ENCODE peak calls at places on chromosome 9, in seven cellular contexts. S, L, X, Y, Z, P and N are unnamed samples.

GRCh38 chr9:71472400-71472799 is 295.9 kb downstream of the CEMIP2 start:
- DNase-seq in L (no peak), P (no peak), Z (no peak), X (no peak), Y (no peak), S (no peak), N (no peak)

GRCh38 chr9:36517131-36517530 is 55.6 kb upstream of the MELK start:
- DNase-seq in L (no peak), Z (no peak), P (no peak), Y (no peak), X (no peak), S (no peak), N (no peak)

GRCh38 chr9:115591584-115591984 is 473.6 kb upstream of the TNC start:
- DNase-seq in Z (peak), L (no peak), X (peak), P (peak), S (no peak), Y (peak), N (peak)

GRCh38 chr9:76564300-76564699 is 105.3 kb downstream of the GCNT1 start:
- DNase-seq in Y (no peak), L (no peak), X (peak), S (no peak), Z (no peak), P (no peak), N (no peak)

GRCh38 chr9:138051586-138052321 is 174.2 kb downstream of the CACNA1B start:
- DNase-seq in X (no peak), S (no peak), P (no peak), Y (no peak), Z (peak), L (no peak), N (no peak)

GRCh38 chr9:126756876-126757415 is 47.9 kb upstream of the ZBTB43 start:
- DNase-seq in S (no peak), Y (no peak), L (no peak), X (no peak), P (no peak), Z (no peak), N (no peak)

GRCh38 chr9:96274939-96275338 is 27.0 kb downstream of the HSD17B3 start:
- DNase-seq in L (no peak), Y (no peak), S (no peak), Z (no peak), X (no peak), P (no peak), N (no peak)

GRCh38 chr9:137439158-137439714 is 1.9 kb downstream of the ENTPD8 start:
- DNase-seq in L (no peak), Z (no peak), Y (no peak), X (no peak), P (no peak), S (peak), N (no peak)

GRCh38 chr9:130639119-130639485 is 25.3 kb upstream of the PRDM12 start:
- DNase-seq in Z (no peak), Y (peak), X (no peak), S (no peak), P (no peak), L (no peak), N (no peak)

GRCh38 chr9:281753-282645 is 67.3 kb downstream of the DOCK8 start:
- DNase-seq in L (no peak), P (no peak), Z (no peak), S (no peak), X (no peak), Y (no peak), N (no peak)

GRCh38 chr9:137089232-137089947 is 2.6 kb downstream of the MAN1B1 start:
- DNase-seq in P (no peak), Z (no peak), L (no peak), S (no peak), X (no peak), Y (no peak), N (no peak)

DNA sequence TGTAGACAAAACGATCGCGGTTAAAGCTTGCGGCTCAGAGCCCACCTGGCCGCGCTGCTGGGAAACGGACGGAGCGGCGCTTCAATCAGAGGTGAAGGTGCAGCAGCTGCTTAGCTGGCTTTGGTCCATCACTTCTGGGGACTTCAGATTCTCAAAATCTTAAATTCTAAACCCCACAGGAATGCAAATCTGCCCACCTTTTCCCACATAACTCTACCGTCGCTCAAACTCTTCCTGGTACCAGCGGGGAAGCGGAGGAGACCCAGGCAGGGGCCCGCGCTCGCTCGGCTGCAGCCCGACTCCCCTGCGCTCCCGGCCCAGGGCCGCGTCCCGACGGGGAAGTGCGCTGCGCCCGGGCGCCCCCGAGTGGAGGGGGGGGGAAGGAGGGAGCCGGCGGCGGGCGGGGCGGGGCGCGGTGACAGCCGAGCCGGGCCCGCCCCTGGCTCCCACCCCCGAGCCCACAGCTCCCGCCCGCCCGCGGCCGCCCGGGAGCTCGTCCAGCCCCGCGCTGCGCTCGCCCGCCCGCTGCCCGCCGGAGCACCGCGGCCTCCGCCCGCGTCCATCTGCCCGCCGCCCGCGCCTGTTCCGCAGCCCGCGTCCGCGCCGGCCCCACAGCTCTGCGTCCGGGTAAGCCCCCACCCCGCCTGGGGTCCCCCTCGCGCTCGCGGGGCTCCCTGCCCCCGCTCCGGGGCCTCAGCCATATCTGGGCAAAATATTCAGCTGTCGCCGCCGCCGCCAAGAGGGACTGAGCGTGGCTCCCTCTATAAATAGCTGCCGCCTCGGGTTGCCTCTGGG is at the start of gene TMOD1:
- DNase-seq in X (peak), Y (peak), L (peak), Z (peak), P (peak), S (peak), N (no peak)
- H3K27ac ChIP-seq in X (no peak), Y (no peak), L (no peak), Z (peak), P (peak), S (peak), N (peak)

GRCh38 chr9:2180171-2180570 is 165.0 kb downstream of the SMARCA2 start:
- DNase-seq in P (no peak), Y (peak), X (no peak), Z (no peak), L (no peak), S (no peak), N (no peak)

GRCh38 chr9:2181794-2182193 is 166.6 kb downstream of the SMARCA2 start:
- DNase-seq in S (no peak), Z (peak), P (no peak), L (no peak), Y (peak), X (peak), N (no peak)

GRCh38 chr9:2178034-2178734 is 163.0 kb downstream of the SMARCA2 start:
- DNase-seq in X (no peak), P (no peak), Y (no peak), Z (no peak), S (no peak), L (no peak), N (no peak)

GRCh38 chr9:2180704-2181103 is 165.6 kb downstream of the SMARCA2 start:
- DNase-seq in L (no peak), Y (peak), Z (no peak), S (no peak), X (peak), P (no peak), N (no peak)

GRCh38 chr9:2179557-2179956 is 164.4 kb downstream of the SMARCA2 start:
- DNase-seq in Y (no peak), P (no peak), S (no peak), Z (no peak), X (no peak), L (no peak), N (no peak)
- TF ChIP-seq CTCF in Y (no peak), P (no peak), S (no peak), Z (no peak), X (no peak), L (no peak), N (no peak)

GRCh38 chr9:109781541-109782197 is 1.7 kb downstream of the PALM2AKAP2 start:
- DNase-seq in X (peak), Z (no peak), Y (no peak), L (no peak), S (no peak), P (no peak), N (no peak)

GRCh38 chr9:109780453-109781033 is 545 bp downstream of the PALM2AKAP2 start:
- DNase-seq in Y (peak), Z (no peak), X (no peak), S (no peak), L (no peak), P (no peak), N (no peak)

GRCh38 chr9:109779711-109780452 is at the start of gene PALM2AKAP2:
- DNase-seq in P (no peak), X (peak), S (peak), Z (no peak), L (no peak), Y (peak), N (no peak)

GRCh38 chr9:109776391-109776790 is 3.6 kb upstream of the PALM2AKAP2 start:
- DNase-seq in P (no peak), S (no peak), Z (no peak), Y (no peak), X (no peak), L (no peak), N (no peak)

DNA sequence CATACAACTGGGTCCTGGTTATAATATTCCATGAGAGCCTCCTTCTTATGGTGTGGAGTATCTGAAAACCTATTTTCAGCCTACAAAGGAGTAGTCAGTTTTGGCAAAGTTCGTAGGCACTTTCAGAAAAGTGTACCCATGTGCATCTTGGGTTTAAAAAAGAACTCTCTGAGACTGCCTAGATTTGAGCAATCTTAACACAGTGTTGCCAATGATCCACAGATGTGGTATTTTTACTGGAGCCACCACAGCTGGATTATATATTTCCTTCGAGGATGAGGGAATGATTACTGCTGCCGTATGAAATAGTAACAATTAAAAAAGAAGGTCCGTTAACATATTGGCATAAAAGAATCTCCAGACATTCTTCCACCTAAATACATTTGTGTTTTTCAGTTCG is 1.1 kb downstream of the PALM2AKAP2 start:
- DNase-seq in Z (no peak), L (no peak), Y (no peak), P (no peak), S (no peak), X (no peak), N (no peak)
- H3K4me3 ChIP-seq in Z (peak), L (no peak), Y (peak), P (peak), S (peak), X (peak), N (peak)

DNA sequence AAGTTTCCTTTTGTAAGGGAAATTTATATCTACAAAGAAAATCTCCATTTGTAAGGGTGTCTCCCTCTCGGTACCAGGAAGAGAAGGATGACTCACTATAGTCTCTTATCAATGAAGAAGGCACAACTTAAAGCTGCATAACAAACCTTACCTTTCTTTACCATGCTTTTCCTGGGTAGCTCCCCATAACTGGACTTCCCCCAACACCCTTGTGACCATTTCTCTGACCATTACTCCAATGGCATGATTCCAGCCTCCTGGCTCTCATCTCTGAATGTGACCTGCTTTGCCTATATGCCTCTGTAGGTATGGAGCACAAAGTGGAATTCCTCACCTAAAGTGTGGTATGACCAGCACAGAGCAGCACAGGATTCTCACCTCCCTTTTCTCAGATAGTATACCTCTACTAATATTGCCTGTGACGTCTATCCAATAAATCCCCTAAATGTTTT is 62.8 kb downstream of the GNA14 start:
- DNase-seq in P (no peak), S (no peak), X (no peak), L (no peak), Z (no peak), Y (peak), N (no peak)
- H3K27ac ChIP-seq in P (no peak), S (no peak), X (no peak), L (no peak), Z (no peak), Y (peak), N (no peak)

DNA sequence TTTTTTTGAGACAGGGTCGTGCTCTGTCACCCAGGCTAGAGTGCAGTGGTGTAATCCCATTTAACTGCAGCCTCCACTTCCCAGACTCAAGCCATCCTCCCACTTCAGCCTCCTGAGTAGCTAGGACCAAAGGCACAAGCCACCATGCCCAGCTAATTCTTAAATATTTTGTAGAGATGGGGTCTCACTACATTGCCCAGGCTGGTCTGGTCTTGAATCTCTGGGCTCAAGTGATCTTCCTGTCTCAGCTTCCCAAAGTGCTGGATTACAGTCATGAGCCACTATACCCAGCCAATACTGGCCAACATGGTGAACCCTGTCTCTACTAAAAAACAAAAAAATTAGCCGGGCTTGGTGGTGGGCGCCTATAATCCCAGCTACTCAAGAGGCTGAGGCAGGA is 6.8 kb downstream of the DCAF12 start:
- DNase-seq in P (no peak), X (no peak), S (no peak), Z (no peak), L (no peak), Y (no peak), N (no peak)
- TF ChIP-seq CTCF in P (no peak), X (no peak), S (no peak), Z (no peak), L (no peak), Y (no peak), N (no peak)

DNA sequence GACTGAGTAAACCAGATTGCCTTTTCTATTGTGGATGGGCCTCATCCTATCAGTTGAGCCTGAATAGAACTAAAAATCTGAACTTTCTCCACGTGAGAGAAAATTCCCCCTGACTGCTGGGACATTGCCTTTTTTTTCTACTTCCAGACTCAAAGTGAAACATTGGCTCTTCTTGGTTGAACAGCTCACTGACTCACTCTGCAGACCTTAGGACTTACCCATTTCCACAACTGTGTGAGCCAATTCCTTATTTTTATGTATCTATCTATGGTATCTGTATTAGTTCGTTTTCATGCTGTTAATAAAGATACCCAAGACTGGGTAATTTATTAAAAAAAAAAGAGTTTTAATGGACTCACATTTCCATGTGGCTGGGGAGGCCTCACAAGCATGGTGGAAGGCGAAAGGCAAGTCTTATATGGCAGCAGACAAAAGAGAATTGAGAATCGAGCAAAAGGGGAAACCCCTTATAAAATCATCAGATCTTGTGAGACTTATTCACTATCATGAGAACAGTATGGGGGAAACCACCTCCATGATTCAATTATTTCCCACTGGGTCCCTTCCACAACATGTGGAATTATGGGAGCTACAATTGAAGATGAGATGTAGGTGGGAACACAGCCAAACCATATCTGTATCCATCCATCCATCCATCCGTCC is 306.7 kb upstream of the SLC24A2 start:
- DNase-seq in Y (no peak), Z (no peak), P (no peak), S (no peak), X (no peak), L (no peak), N (no peak)
- H3K4me3 ChIP-seq in Y (no peak), Z (no peak), P (no peak), S (no peak), X (no peak), L (no peak), N (no peak)

DNA sequence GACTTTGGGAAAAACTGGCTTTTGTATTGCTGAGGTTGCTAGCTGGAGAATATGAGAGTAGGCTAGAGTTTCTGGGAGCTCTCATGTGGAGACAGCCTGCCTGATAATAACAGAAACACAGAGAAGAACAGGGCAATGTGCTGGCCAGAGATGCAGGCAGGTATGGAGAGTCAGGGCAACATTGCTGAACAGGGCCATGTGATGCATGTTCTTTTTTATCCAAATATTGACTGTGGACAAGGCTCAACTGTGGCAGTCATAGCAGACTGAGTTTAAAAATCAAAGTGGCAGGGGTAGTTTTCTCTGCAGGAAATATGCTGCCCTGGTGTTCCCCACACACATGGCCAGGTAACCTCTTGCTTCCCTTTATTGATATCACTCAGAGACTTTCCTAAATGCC is 381.1 kb downstream of the RASEF start:
- DNase-seq in S (no peak), L (no peak), X (no peak), Z (no peak), P (no peak), Y (no peak), N (no peak)
- H3K27ac ChIP-seq in S (no peak), L (no peak), X (no peak), Z (no peak), P (no peak), Y (no peak), N (no peak)

GRCh38 chr9:99190597-99191283 is 31.0 kb downstream of the ALG2 start:
- DNase-seq in Y (no peak), L (no peak), Z (no peak), X (no peak), P (no peak), S (no peak), N (no peak)

GRCh38 chr9:99189887-99190596 is 31.7 kb downstream of the ALG2 start:
- DNase-seq in L (no peak), P (no peak), S (no peak), Z (no peak), X (peak), Y (no peak), N (no peak)

GRCh38 chr9:99197124-99197630 is 24.6 kb downstream of the ALG2 start:
- DNase-seq in X (no peak), Y (no peak), S (no peak), L (no peak), P (no peak), Z (no peak), N (no peak)

GRCh38 chr9:99192786-99193465 is 28.8 kb downstream of the ALG2 start:
- DNase-seq in P (no peak), X (peak), S (no peak), Y (peak), L (no peak), Z (no peak), N (no peak)

GRCh38 chr9:99193466-99193821 is 28.3 kb downstream of the ALG2 start:
- DNase-seq in L (no peak), Z (no peak), Y (no peak), P (no peak), S (no peak), X (no peak), N (no peak)
- TF ChIP-seq CTCF in L (no peak), Z (no peak), Y (no peak), P (no peak), S (no peak), X (no peak), N (no peak)

GRCh38 chr9:131847665-131848354 is 107.9 kb upstream of the RAPGEF1 start:
- DNase-seq in X (no peak), Y (no peak), S (no peak), Z (no peak), L (no peak), P (no peak), N (no peak)
- H3K4me3 ChIP-seq in X (no peak), Y (no peak), S (no peak), Z (no peak), L (no peak), P (no peak), N (no peak)